ENCODE peak calls at places on chromosomes 2 and 18, in six cellular contexts. N is HT-29; V is stimulated activated CD8-positive, alpha-beta memory T cell treated with anti-CD3 and anti-CD28 coated beads, Interleukin-2, amount 100 ng/mL, for 1 hour; O is activated naive CD4-positive, alpha-beta T cell; Q is naive thymus-derived CD8-positive, alpha-beta T cell; J is HS-5. W is an unnamed sample.

GRCh38 chr2:39631715-39632114 is 34.0 kb upstream of the TMEM178A start:
- DNase-seq in J (peak), V (no peak), Q (no peak), O (no peak), N (no peak), W (no peak)

GRCh38 chr2:99615247-99615771 is 125.5 kb upstream of the REV1 start:
- DNase-seq in V (no peak), J (no peak), N (peak), O (no peak), Q (no peak), W (no peak)

GRCh38 chr2:18976112-18976961 is 382.1 kb downstream of the OSR1 start:
- DNase-seq in Q (no peak), J (peak), O (no peak), N (no peak), V (no peak), W (no peak)

GRCh38 chr18:63879684-63880083 is 7.8 kb upstream of the SERPINB2 start:
- DNase-seq in O (no peak), Q (no peak), J (peak), N (no peak), V (no peak), W (no peak)

GRCh38 chr2:39437522-39438296 is 624 bp upstream of the MAP4K3 start:
- DNase-seq in N (peak), V (peak), O (peak), J (no peak), Q (peak), W (no peak)

GRCh38 chr2:39227628-39228412 is 15.9 kb downstream of the CDKL4 start:
- DNase-seq in N (peak), V (peak), O (peak), J (peak), Q (peak), W (peak)

GRCh38 chr2:176516051-176516601 is 246.9 kb downstream of the MTX2 start:
- DNase-seq in Q (peak), V (no peak), J (no peak), O (no peak), N (no peak), W (no peak)

GRCh38 chr2:129737660-129738527 is 241.6 kb upstream of the RAB6C start:
- DNase-seq in O (no peak), V (no peak), Q (no peak), J (no peak), N (no peak), W (no peak)

GRCh38 chr2:231410293-231411004 is 14.9 kb downstream of the B3GNT7 start:
- DNase-seq in N (no peak), V (no peak), Q (no peak), O (no peak), J (no peak), W (no peak)

GRCh38 chr2:178066890-178067669 is 5.5 kb downstream of the PDE11A start:
- DNase-seq in N (no peak), O (no peak), J (no peak), V (no peak), Q (no peak), W (no peak)

GRCh38 chr2:64204006-64204632 is 59.9 kb upstream of the PELI1 start:
- DNase-seq in O (no peak), Q (peak), N (peak), J (no peak), V (no peak), W (peak)

W was measured in hippocampal formation.